ENCODE peak calls at places on chromosome 5, in seven cellular contexts. O is neural crest cell, F is HCT116, R is adrenal gland, V is cardiac fibroblast, A is AG10803, B is RWPE1. Z is an unnamed sample.

GRCh38 chr5:132261881-132262845 is 4.7 kb downstream of the PDLIM4 start:
- DNase-seq in R (no peak), O (no peak), B (no peak), V (no peak), A (no peak), F (no peak), Z (no peak)

GRCh38 chr5:93572773-93573626 is 8.0 kb downstream of the NR2F1-AS1 start:
- DNase-seq in V (peak), B (no peak), O (no peak), F (no peak), R (no peak), A (peak), Z (no peak)

GRCh38 chr5:10734050-10734709 is 26.9 kb downstream of the DAP start:
- DNase-seq in B (no peak), A (no peak), R (no peak), F (no peak), O (no peak), V (no peak), Z (no peak)

GRCh38 chr5:8446179-8446578 is 577.2 kb downstream of the MTRR start:
- DNase-seq in A (no peak), V (no peak), B (no peak), F (no peak), R (no peak), O (no peak), Z (no peak)

GRCh38 chr5:132764051-132764450 is 13.0 kb downstream of the SEPTIN8 start:
- DNase-seq in A (no peak), B (no peak), V (no peak), O (no peak), F (no peak), R (no peak), Z (no peak)

GRCh38 chr5:32017638-32018429 is 156.3 kb downstream of the GOLPH3 start:
- DNase-seq in B (no peak), O (no peak), R (no peak), V (peak), F (no peak), A (peak), Z (no peak)

GRCh38 chr5:58872670-58873273 is 289.9 kb downstream of the RAB3C start:
- DNase-seq in O (no peak), V (no peak), R (no peak), A (no peak), B (no peak), F (no peak), Z (no peak)

GRCh38 chr5:30499402-30499801 is 694.1 kb upstream of the CDH6 start:
- DNase-seq in F (no peak), V (no peak), A (no peak), O (no peak), B (no peak), R (no peak), Z (no peak)

GRCh38 chr5:170408189-170408588 is 19.0 kb upstream of the KCNMB1 start:
- DNase-seq in R (no peak), F (no peak), A (peak), O (no peak), B (no peak), V (no peak), Z (peak)

GRCh38 chr5:134070648-134070978 is 43.9 kb upstream of the TCF7 start:
- DNase-seq in R (no peak), B (peak), F (no peak), V (peak), O (no peak), A (no peak), Z (no peak)
- TF ChIP-seq CTCF in R (no peak), B (peak), F (no peak), V (no peak), O (peak), A (no peak), Z (no peak)

GRCh38 chr5:54537720-54538119 is 20.2 kb downstream of the SNX18 start:
- DNase-seq in R (no peak), F (no peak), V (no peak), O (no peak), A (peak), B (no peak), Z (no peak)

GRCh38 chr5:54539001-54539400 is 21.4 kb downstream of the SNX18 start:
- DNase-seq in O (no peak), A (no peak), F (no peak), R (no peak), V (no peak), B (no peak), Z (no peak)

GRCh38 chr5:54538156-54538555 is 20.6 kb downstream of the SNX18 start:
- DNase-seq in O (no peak), V (no peak), B (no peak), A (no peak), R (no peak), F (no peak), Z (no peak)

GRCh38 chr5:54541823-54542783 is 24.5 kb downstream of the SNX18 start:
- DNase-seq in V (no peak), O (no peak), B (no peak), R (no peak), A (no peak), F (no peak), Z (no peak)

DNA sequence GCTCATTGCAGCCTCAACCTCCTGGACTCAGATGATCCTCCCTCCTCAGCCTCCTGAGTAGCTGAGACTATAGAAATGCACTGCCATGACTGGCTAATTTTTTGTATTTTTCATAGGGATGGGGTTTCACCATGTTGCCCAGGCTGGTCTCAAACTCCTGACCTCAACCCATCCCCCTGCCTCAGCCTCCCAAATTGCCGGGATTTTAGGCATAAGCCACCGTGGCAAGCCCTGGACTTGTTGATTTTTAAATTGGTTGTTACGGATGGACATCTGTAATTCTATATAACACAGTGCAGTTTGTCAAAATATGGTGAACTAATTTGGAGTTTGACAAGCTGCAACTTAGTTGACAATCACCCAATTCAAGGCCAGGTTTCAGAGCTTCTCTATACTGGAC is 22.7 kb downstream of the SNX18 start:
- DNase-seq in B (no peak), V (no peak), F (no peak), A (no peak), O (no peak), R (no peak), Z (no peak)
- TF ChIP-seq CTCF in B (no peak), V (no peak), F (no peak), A (no peak), O (no peak), R (no peak), Z (no peak)

DNA sequence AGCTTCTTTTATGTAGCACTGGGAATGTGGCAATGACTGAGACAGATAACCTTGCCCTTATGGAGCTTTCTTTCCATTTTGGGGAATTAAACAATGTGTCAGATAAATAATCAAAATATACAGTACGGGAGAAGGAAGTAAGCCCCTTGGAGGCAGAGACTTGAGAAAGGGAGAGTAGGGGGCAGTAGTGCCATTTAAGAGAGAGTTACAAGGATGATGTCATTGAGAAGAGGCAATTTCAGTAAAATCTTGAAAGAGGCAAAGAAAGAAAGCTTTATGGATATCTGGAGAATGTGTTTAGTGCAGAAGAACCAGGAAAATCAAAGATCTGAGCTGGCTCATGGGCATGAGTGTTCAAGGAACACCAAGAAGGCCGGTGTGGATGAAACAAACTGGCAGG is 77.3 kb downstream of the KCTD16 start:
- DNase-seq in B (no peak), R (no peak), A (no peak), V (no peak), F (no peak), O (no peak), Z (no peak)
- TF ChIP-seq CTCF in B (no peak), R (no peak), A (no peak), V (no peak), F (no peak), O (no peak), Z (no peak)

DNA sequence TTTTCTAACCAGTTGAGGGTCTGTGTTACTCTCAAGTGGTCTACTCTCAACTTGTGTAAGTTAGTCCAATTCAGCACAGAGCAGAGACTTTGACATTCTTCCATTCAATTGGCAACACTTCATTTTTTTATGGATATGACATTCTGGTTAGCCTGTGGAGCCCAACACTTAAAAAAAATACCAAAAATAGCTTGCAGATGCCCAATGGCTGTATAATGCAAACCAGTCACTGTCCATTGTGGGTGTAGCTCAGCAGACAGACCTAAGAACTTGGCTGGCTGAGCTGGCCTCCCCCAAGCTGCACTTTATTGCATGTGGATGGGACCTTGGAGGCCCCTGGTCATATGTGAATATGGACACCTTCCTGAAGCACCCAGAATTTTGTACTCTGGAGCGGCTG is 103.2 kb downstream of the DPYSL3 start:
- DNase-seq in F (no peak), R (no peak), A (peak), B (no peak), V (no peak), O (no peak), Z (no peak)
- TF ChIP-seq CTCF in F (no peak), R (no peak), A (no peak), B (no peak), V (no peak), O (no peak), Z (no peak)

DNA sequence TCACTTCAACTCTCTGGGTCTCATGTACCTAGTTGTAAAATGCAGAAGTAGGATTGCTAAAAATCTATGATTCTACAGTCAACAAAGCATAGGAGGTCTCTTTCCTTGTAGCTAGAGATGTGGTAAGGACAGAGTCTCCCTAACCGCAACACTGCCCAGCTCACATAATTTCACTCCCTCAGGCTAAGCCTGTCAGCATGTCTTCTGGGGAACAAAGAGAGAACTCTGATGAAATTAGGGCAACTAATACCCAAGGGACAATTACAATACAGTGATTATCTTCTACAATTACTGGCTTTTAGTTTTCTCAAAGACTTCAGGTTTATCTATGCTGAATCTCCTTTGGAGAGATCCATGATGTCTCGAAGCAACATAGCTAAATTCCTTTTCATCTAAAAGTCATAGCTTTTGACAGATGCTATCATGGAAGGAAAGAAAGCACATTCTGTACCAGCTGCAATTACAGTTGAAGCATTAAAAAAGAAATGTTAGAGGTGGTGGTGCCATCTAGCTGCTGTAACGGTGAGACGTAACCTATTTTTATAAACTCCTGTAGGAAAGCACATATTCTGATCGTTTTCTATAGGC is 141.1 kb upstream of the TARS1 start:
- DNase-seq in O (no peak), V (peak), A (peak), B (peak), R (no peak), F (peak), Z (no peak)
- TF ChIP-seq CTCF in O (peak), V (peak), A (peak), B (peak), R (peak), F (peak), Z (peak)

DNA sequence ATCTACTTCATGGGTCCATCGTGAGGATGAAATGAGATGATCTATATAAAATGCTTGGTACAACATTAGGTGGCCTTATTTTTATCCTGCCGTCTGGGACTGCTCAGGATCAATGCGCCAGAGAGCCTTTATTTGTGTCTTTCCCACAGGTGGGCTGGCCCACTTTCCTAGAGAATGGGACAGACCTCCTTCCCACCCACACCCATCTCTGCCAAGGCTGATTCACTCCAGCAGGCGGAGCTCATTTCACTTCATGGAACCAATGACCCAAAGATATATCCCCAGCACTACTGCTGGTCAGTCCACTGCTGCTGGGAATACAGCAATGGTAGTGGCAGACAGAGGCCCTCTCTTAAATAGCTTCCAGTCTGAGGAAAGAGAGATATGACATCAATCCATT is 35.7 kb downstream of the TGFBI start:
- DNase-seq in R (no peak), F (no peak), B (no peak), O (no peak), A (no peak), V (peak), Z (no peak)
- TF ChIP-seq CTCF in R (no peak), F (peak), B (no peak), O (no peak), A (peak), V (peak), Z (peak)

Z was measured in D721Med.